ENCODE peak calls at places on chromosome 2, in six cellular contexts. D is hypothalamus; J is stimulated activated CD4-positive, alpha-beta T cell treated with anti-CD3 and anti-CD28 coated beads, Interleukin-2, amount 100 ng/mL, for 24 hours; P is cardiac fibroblast; Z is skeletal muscle cell; H is RKO. L is an unnamed sample.

GRCh38 chr2:100862081-100862480 is 42.1 kb downstream of the NPAS2 start:
- DNase-seq in D (no peak), J (no peak), P (no peak), Z (no peak), H (no peak), L (no peak)

GRCh38 chr2:217886720-217887309 is 116.0 kb downstream of the TNS1 start:
- DNase-seq in D (peak), J (peak), P (peak), Z (peak), H (peak), L (peak)

GRCh38 chr2:10240161-10240681 is 62.5 kb upstream of the HPCAL1 start:
- DNase-seq in D (no peak), J (no peak), P (no peak), Z (no peak), H (no peak), L (no peak)

GRCh38 chr2:240325654-240326031 is 109.8 kb upstream of the GPC1 start:
- DNase-seq in D (no peak), J (no peak), P (peak), Z (no peak), H (no peak), L (no peak)

GRCh38 chr2:12412898-12413305 is 303.8 kb upstream of the TRIB2 start:
- DNase-seq in D (no peak), J (peak), P (peak), Z (no peak), H (no peak), L (no peak)

GRCh38 chr2:239832101-239832994 is 192.8 kb downstream of the NDUFA10 start:
- DNase-seq in D (no peak), J (no peak), P (no peak), Z (no peak), H (no peak), L (no peak)

GRCh38 chr2:70947556-70948184 is 12.0 kb downstream of the ATP6V1B1 start:
- DNase-seq in D (no peak), J (no peak), P (peak), Z (peak), H (peak), L (no peak)

GRCh38 chr2:237243487-237243886 is 157.8 kb downstream of the COPS8 start:
- DNase-seq in D (no peak), J (no peak), P (no peak), Z (no peak), H (no peak), L (no peak)

GRCh38 chr2:203623104-203623503 is 83.3 kb upstream of the CD28 start:
- DNase-seq in D (no peak), J (no peak), P (peak), Z (peak), H (peak), L (no peak)